ENCODE peak calls at places on chromosomes 13 and 19, in five cellular contexts. N is neural progenitor cell, V is GM23248, F is MM.1S, M is PC-3. G is an unnamed sample.

GRCh38 chr13:41716236-41716635 is 244.7 kb downstream of the VWA8 start:
- DNase-seq in F (no peak), M (no peak), V (no peak), N (no peak), G (no peak)

GRCh38 chr19:8373867-8374813 is 10.2 kb downstream of the ANGPTL4 start:
- DNase-seq in N (no peak), V (no peak), M (no peak), F (no peak), G (peak; percentile 20)

GRCh38 chr13:24011266-24011665 is 114.0 kb upstream of the C1QTNF9B start:
- DNase-seq in M (no peak), F (no peak), V (no peak), N (no peak), G (no peak)

GRCh38 chr19:44735011-44735410 is 13.5 kb upstream of the BCL3 start:
- DNase-seq in M (peak; percentile 58), N (no peak), F (no peak), V (peak; percentile 56), G (peak; percentile 1)

GRCh38 chr13:60143775-60144174 is 20.0 kb downstream of the DIAPH3 start:
- DNase-seq in N (no peak), F (no peak), M (peak; percentile 21), V (no peak), G (no peak)

GRCh38 chr13:75369986-75370385 is 112.0 kb downstream of the TBC1D4 start:
- DNase-seq in V (no peak), M (no peak), N (no peak), F (no peak), G (no peak)

GRCh38 chr19:48059331-48059730 is 15.5 kb upstream of the CABP5 start:
- DNase-seq in F (no peak), M (no peak), V (no peak), N (no peak), G (no peak)

GRCh38 chr13:104140557-104140956 is 1074.3 kb upstream of the SLC10A2 start:
- DNase-seq in V (no peak), N (no peak), M (peak; percentile 55), F (no peak), G (no peak)

GRCh38 chr13:82803341-82803740 is 1078.9 kb downstream of the SLITRK1 start:
- DNase-seq in F (no peak), V (peak; percentile 1), M (no peak), N (no peak), G (no peak)

DNA sequence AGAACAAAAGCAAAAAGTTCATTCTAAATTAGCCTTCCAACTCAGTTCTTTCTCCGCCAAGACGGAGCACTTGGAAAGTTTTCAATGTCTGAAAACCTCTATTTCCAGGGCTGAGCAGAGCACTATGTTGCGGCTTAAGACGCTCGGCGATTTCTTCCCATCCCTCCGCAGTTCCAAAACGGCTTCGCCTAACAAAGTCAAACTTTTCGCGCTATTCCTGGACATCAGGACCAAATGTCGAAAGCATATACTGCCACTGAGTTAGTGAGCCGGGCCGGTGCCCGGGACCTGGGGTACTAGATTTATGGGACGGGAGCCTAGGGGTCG is 771 bp downstream of the RCBTB2 start:
- DNase-seq in M (peak; percentile 35), N (peak; percentile 63), V (peak; percentile 80), F (peak; percentile 19), G (no peak)
- TF ChIP-seq EZH2phosphoT487 in M (no peak), N (no peak), V (no peak), F (no peak), G (no peak)

DNA sequence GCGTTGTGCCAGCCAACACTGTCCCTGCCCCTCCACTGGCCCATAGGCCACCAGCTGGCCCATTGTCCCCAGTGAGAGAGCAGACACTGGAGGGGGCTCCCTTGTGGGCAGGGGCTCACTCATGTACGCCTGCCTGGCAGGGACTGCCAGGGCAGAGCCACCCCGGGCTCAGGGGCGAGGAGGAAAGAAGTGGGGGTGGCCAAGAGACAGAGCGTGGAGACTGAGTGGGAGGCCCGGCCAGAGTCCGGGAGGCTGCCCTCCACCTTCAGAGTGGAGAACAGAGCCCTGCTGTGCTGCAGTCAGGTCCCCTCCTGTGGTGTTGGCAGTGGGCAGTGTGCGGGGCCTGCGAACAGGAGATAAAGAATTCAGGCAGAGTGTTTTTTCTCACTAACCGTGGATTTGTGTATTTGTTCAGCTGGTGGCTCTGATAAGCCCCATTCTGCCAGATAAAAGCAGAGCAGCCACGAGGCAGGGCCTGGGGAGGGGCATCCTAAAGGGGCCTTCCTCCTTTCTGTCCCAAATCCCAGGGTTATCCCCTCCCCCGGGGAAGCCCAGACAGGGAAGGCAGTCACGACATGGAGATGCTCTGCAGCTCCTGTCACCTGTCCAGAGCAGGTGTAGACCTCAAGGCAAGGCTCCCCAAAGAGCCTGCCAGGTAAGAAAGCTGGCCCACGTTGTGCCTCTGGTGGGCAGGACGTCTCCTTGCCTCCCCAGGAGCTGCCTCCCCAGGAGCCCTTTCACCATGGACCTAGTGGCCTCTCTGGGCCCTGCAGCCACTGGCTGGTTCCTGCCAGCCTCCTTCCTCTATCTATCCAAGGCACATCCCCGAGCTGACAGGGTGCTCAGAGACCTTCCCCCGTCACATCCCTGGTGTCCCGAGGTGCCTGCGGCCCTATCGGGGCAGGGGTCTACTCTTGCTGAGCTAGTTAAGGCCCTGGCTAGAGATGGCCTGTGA is 33.0 kb downstream of the LYL1 start:
- DNase-seq in F (no peak), M (no peak), N (no peak), V (no peak), G (peak; percentile 76)
- H3K9ac ChIP-seq in F (no peak overlapping the region), M (no peak overlapping the region), N (no peak overlapping the region), V (no peak overlapping the region), G (no peak overlapping the region)

DNA sequence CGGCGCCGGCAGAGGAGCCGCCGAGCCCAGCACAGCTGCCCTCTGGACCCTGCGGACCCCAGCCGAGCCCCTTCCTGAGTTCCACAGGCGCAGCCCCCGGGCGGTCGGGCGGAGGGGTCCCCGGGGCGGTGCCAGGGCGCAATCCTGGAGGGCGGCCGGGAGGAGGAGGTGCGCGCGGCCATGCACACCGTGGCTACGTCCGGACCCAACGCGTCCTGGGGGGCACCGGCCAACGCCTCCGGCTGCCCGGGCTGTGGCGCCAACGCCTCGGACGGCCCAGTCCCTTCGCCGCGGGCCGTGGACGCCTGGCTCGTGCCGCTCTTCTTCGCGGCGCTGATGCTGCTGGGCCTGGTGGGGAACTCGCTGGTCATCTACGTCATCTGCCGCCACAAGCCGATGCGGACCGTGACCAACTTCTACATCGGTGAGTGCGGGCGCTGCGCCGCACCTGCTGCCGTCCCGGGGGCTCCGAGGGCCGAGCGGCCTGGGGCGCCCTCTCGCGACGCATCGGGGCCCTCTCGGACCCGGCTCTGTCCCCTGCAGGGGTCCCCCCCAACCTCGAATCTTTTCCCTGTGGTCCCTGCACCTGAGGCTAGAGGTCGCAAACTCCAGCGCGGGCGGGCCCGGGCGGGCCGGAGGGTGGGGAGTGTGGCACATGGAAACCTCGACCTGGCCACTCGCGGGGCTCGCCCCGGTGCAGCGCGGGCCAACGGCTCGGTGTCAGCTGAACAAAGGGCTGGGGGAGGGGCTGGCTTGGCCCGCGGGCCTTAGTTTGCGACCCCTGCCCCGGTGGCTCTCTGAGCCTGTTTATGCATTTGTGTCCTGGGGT is at the start of gene KISS1R:
- DNase-seq in M (peak; percentile 23), F (no peak), V (peak; percentile 54), N (peak; percentile 93), G (peak; percentile 84)
- H3K4me3 ChIP-seq in M (peak within 1 kb of the TSS; percentile 35), F (peak within 1 kb of the TSS; percentile 2), V (peak within 1 kb of the TSS; percentile 18), N (peak within 1 kb of the TSS; percentile 58), G (peak within 1 kb of the TSS; percentile 35)

GRCh38 chr19:33250500-33250899 is 24.9 kb upstream of the SLC7A10 start:
- DNase-seq in V (no peak), N (no peak), M (no peak), F (no peak), G (no peak)

GRCh38 chr19:33248104-33248503 is 22.5 kb upstream of the SLC7A10 start:
- DNase-seq in N (no peak), V (no peak), F (no peak), M (no peak), G (peak; percentile 40)

GRCh38 chr19:33248553-33248953 is 22.9 kb upstream of the SLC7A10 start:
- DNase-seq in N (no peak), F (no peak), V (no peak), M (no peak), G (no peak)

GRCh38 chr19:33249740-33250366 is 24.2 kb upstream of the SLC7A10 start:
- DNase-seq in V (no peak), M (no peak), N (no peak), F (no peak), G (no peak)

GRCh38 chr19:33248954-33249613 is 23.4 kb upstream of the SLC7A10 start:
- DNase-seq in V (peak; percentile 54), N (no peak), M (peak; percentile 39), F (no peak), G (peak; percentile 70)
- TF ChIP-seq EZH2phosphoT487 in V (no peak), N (no peak), M (no peak), F (no peak), G (no peak)

GRCh38 chr19:58563823-58564222 is 5.4 kb upstream of the UBE2M start:
- DNase-seq in N (no peak), M (no peak), F (no peak), V (no peak), G (peak; percentile 65)
- H3K9ac ChIP-seq in N (no peak overlapping the region), M (no peak overlapping the region), F (no peak overlapping the region), V (no peak overlapping the region), G (no peak overlapping the region)

DNA sequence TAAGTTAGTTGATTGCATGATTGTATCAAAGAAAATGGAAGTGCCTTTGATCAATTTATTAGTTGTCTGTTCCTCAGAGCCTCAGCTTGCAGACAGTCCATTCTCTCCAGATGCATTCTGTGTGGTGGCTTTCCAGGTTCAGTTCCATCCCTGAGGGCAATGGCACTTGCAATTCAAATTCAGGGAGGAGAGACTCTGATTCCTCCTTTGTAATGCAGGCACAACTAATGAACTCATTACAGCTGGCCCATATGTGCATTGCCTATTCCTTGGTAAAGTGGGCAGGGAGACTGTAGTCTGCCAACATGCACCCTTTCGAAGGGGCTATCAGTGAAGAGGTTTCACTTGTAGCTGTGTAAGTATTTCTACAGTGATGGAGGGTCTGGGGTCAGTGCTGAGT is 401.5 kb downstream of the GPC6 start:
- DNase-seq in F (no peak), N (no peak), V (no peak), M (no peak), G (peak; percentile 9)
- H3K4me3 ChIP-seq in F (no peak overlapping the region), N (no peak overlapping the region), V (no peak overlapping the region), M (no peak overlapping the region), G (no peak overlapping the region)